ENCODE peak calls at places on chromosomes 6 and 20, in eight cellular contexts. B is esophagus squamous epithelium, L is heart left ventricle, E is lower leg skin, Q is transverse colon, F is ovary, T is right lobe of liver, M is spleen. I is an unnamed sample.

GRCh38 chr20:58251979-58252591 is 23.6 kb upstream of the ANKRD60 start:
- DNase-seq in B (no peak), L (no peak), E (no peak), Q (no peak), F (no peak), T (no peak), M (no peak), I (peak)

GRCh38 chr6:114740547-114740946 is 397.7 kb upstream of the HS3ST5 start:
- DNase-seq in B (no peak), L (no peak), E (no peak), Q (no peak), F (no peak), T (no peak), M (no peak), I (no peak)

GRCh38 chr6:140850438-140850837 is 1282.3 kb upstream of the GJE1 start:
- DNase-seq in B (no peak), L (no peak), E (no peak), Q (no peak), F (no peak), T (no peak), M (no peak), I (no peak)

GRCh38 chr6:108798672-108799355 is 49.4 kb upstream of the ARMC2 start:
- DNase-seq in B (no peak), L (peak), E (no peak), Q (peak), F (no peak), T (peak), M (peak), I (no peak)

GRCh38 chr20:5156670-5157448 is 30.1 kb downstream of the CDS2 start:
- DNase-seq in B (no peak), L (no peak), E (no peak), Q (no peak), F (no peak), T (no peak), M (no peak), I (peak)

GRCh38 chr6:73339340-73339739 is 14.7 kb downstream of the DPPA5 start:
- DNase-seq in B (no peak), L (no peak), E (peak), Q (no peak), F (no peak), T (no peak), M (no peak), I (peak)

GRCh38 chr20:63027425-63028389 is 20.9 kb upstream of the BHLHE23 start:
- DNase-seq in B (no peak), L (peak), E (no peak), Q (no peak), F (no peak), T (no peak), M (peak), I (peak)

GRCh38 chr6:127022297-127022696 is 96.2 kb upstream of the RSPO3 start:
- DNase-seq in B (no peak), L (peak), E (peak), Q (peak), F (no peak), T (no peak), M (no peak), I (no peak)

GRCh38 chr6:28264834-28265401 is 2.0 kb upstream of the ZSCAN26 start:
- DNase-seq in B (no peak), L (no peak), E (no peak), Q (no peak), F (no peak), T (no peak), M (no peak), I (no peak)

GRCh38 chr6:155174576-155175174 is 89.1 kb upstream of the CLDN20 start:
- DNase-seq in B (no peak), L (no peak), E (no peak), Q (peak), F (no peak), T (peak), M (no peak), I (no peak)

GRCh38 chr20:17518339-17519052 is 12.7 kb downstream of the BFSP1 start:
- DNase-seq in B (no peak), L (no peak), E (peak), Q (no peak), F (peak), T (no peak), M (no peak), I (peak)

GRCh38 chr20:62804632-62805364 is at the start of gene OGFR:
- DNase-seq in B (no peak), L (peak), E (peak), Q (peak), F (peak), T (peak), M (peak), I (no peak)

GRCh38 chr20:63321148-63321831 is 28.3 kb downstream of the COL20A1 start:
- DNase-seq in B (no peak), L (peak), E (peak), Q (no peak), F (peak), T (no peak), M (peak), I (peak)

GRCh38 chr6:111806561-111807497 is 66.4 kb downstream of the FYN start:
- DNase-seq in B (no peak), L (no peak), E (no peak), Q (no peak), F (no peak), T (no peak), M (no peak), I (no peak)

GRCh38 chr6:150898390-150899170 is 33.1 kb downstream of the MTHFD1L start:
- DNase-seq in B (no peak), L (no peak), E (peak), Q (no peak), F (no peak), T (no peak), M (no peak), I (no peak)

GRCh38 chr6:153090241-153090930 is 40.7 kb downstream of the RGS17 start:
- DNase-seq in B (no peak), L (no peak), E (no peak), Q (no peak), F (no peak), T (no peak), M (no peak), I (no peak)

GRCh38 chr20:23782366-23782983 is 31.7 kb upstream of the CST1 start:
- DNase-seq in B (no peak), L (no peak), E (no peak), Q (no peak), F (no peak), T (no peak), M (no peak), I (peak)

GRCh38 chr6:118207947-118208346 is 300.9 kb downstream of the SLC35F1 start:
- DNase-seq in B (no peak), L (no peak), E (no peak), Q (no peak), F (no peak), T (no peak), M (no peak), I (no peak)

GRCh38 chr20:64242003-64242796 is 13.3 kb upstream of the PCMTD2 start:
- DNase-seq in B (no peak), L (peak), E (no peak), Q (no peak), F (no peak), T (peak), M (peak), I (no peak)

GRCh38 chr6:5412663-5413062 is 151.3 kb downstream of the FARS2 start:
- DNase-seq in B (no peak), L (no peak), E (no peak), Q (no peak), F (no peak), T (no peak), M (no peak), I (no peak)

GRCh38 chr20:61125536-61126180 is 126.4 kb upstream of the CDH4 start:
- DNase-seq in B (no peak), L (no peak), E (peak), Q (no peak), F (no peak), T (no peak), M (no peak), I (no peak)

GRCh38 chr20:432677-433299 is 24.7 kb downstream of the RBCK1 start:
- DNase-seq in B (no peak), L (no peak), E (peak), Q (no peak), F (no peak), T (no peak), M (no peak), I (no peak)

GRCh38 chr20:43963233-43963632 is 48.6 kb downstream of the TOX2 start:
- DNase-seq in B (no peak), L (no peak), E (peak), Q (no peak), F (no peak), T (peak), M (no peak), I (no peak)

GRCh38 chr6:11473008-11473740 is 64.4 kb upstream of the TMEM170B start:
- DNase-seq in B (no peak), L (no peak), E (no peak), Q (no peak), F (no peak), T (no peak), M (no peak), I (no peak)

GRCh38 chr6:40348591-40348990 is 238.6 kb downstream of the LRFN2 start:
- DNase-seq in B (no peak), L (no peak), E (peak), Q (no peak), F (no peak), T (no peak), M (no peak), I (no peak)

GRCh38 chr6:20542927-20543602 is 8.8 kb downstream of the CDKAL1 start:
- DNase-seq in B (no peak), L (no peak), E (no peak), Q (no peak), F (no peak), T (no peak), M (no peak), I (no peak)

GRCh38 chr20:38747495-38748096 is 664 bp upstream of the ACTR5 start:
- DNase-seq in B (no peak), L (no peak), E (peak), Q (no peak), F (peak), T (no peak), M (no peak), I (no peak)

GRCh38 chr6:29564875-29565274 is 5.3 kb upstream of the UBD start:
- DNase-seq in B (no peak), L (no peak), E (no peak), Q (no peak), F (no peak), T (no peak), M (no peak), I (no peak)

GRCh38 chr6:139520321-139520768 is 145.9 kb upstream of the CITED2 start:
- DNase-seq in B (no peak), L (no peak), E (no peak), Q (no peak), F (no peak), T (no peak), M (no peak), I (no peak)

GRCh38 chr6:19303381-19303780 is 533.8 kb upstream of the ID4 start:
- DNase-seq in B (no peak), L (no peak), E (no peak), Q (no peak), F (no peak), T (no peak), M (no peak), I (no peak)

GRCh38 chr6:144768676-144769599 is 483.8 kb downstream of the UTRN start:
- DNase-seq in B (no peak), L (no peak), E (no peak), Q (no peak), F (no peak), T (no peak), M (no peak), I (no peak)

GRCh38 chr20:45463113-45463512 is 6.4 kb upstream of the WFDC2 start:
- DNase-seq in B (no peak), L (no peak), E (no peak), Q (no peak), F (no peak), T (no peak), M (no peak), I (no peak)

GRCh38 chr6:51554029-51554428 is 533.4 kb downstream of the PKHD1 start:
- DNase-seq in B (no peak), L (no peak), E (no peak), Q (no peak), F (no peak), T (no peak), M (no peak), I (no peak)

GRCh38 chr6:27814665-27815424 is 97.4 kb downstream of the OR2B2 start:
- DNase-seq in B (no peak), L (no peak), E (peak), Q (peak), F (peak), T (no peak), M (peak), I (no peak)

GRCh38 chr6:35300848-35301247 is 3.2 kb downstream of the DEF6 start:
- DNase-seq in B (no peak), L (no peak), E (no peak), Q (no peak), F (no peak), T (no peak), M (peak), I (no peak)

GRCh38 chr6:158642097-158642601 is 2.4 kb downstream of the DYNLT1 start:
- DNase-seq in B (no peak), L (no peak), E (peak), Q (no peak), F (no peak), T (peak), M (no peak), I (peak)
- TF ChIP-seq POLR2A in B (no peak), L (no peak), E (no peak), Q (no peak), F (no peak), T (no peak), M (no peak), I (no peak)

GRCh38 chr6:167761794-167762258 is 64.9 kb upstream of the AFDN start:
- DNase-seq in B (no peak), L (no peak), E (peak), Q (no peak), F (no peak), T (no peak), M (peak), I (no peak)

GRCh38 chr6:167759912-167760311 is 66.8 kb upstream of the AFDN start:
- DNase-seq in B (no peak), L (no peak), E (no peak), Q (no peak), F (no peak), T (no peak), M (peak), I (no peak)

GRCh38 chr6:167762259-167762962 is 64.3 kb upstream of the AFDN start:
- DNase-seq in B (no peak), L (no peak), E (peak), Q (no peak), F (no peak), T (peak), M (no peak), I (no peak)

GRCh38 chr6:167759206-167759605 is 67.5 kb upstream of the AFDN start:
- DNase-seq in B (no peak), L (no peak), E (no peak), Q (no peak), F (no peak), T (no peak), M (peak), I (no peak)

DNA sequence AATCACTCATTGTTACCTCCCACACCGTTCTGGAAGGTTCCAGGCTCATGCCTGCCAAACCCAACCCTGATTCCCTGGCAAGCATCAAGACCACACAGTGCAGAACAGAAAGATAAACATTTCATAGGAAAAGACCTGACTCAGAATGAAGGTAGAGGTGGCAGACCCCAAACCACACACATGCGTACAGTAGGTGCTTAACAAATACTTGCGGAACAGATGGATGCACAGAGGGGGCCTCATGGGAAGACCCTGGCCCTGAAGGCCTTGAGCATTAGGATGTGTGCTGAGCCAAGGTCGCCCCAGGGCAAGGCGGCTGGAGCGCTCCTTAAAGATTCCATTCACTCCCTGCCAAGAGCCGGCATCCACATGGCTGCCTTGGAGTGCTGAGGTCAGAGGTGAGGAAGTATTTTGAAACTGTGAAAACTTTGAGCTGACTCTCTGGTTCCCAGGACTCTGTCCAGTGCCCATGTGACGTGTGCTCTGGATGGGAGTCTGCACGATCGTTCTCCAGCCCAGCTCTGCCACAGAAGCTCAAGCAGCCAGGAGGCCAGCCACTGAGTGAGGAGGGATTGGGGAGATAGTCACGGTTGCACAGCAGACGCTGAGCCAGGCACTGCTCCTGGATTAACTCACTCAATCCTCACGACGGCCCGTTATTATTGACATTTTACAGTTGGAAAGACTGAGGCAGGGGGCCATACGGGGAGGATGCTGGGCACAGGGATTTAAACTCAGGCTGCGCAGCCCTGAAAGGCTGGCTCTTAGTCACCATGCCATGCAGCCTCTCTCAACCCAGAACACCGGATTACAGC is 65.5 kb upstream of the AFDN start:
- DNase-seq in B (no peak), L (no peak), E (no peak), Q (no peak), F (peak), T (peak), M (peak), I (no peak)
- TF ChIP-seq POLR2A in B (no peak), L (no peak), E (no peak), Q (no peak), F (no peak), T (peak), M (no peak), I (no peak)

DNA sequence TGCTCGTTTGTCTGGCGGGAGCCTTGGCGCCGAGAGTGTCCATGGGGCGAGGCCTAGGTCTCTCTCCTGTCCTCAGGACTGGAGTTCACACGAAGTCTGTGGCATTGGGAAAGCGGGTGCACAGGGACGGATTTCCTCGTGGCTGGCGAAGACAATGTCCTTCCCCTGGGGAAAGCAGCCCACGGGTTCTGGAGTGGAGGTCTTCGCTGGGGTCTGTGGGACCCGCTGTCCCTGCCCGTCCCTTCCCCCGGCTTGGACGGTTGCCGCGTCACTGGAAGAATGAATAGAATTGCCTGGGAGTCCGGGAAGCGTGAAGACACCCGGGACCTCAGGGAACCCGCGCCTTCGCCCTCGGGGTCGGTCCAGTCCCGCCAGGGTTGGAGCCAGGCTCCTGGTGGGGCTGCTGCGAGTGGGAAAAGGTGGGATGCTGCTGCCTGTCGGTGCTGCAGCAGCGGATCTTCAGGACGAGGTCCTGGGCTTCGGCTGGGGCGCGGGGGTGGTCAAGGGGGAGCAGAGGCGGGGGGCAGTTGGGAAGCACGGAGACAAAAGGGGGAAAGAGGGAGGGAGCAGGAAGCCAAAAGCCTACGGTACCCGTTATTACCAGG is 441.8 kb upstream of the DEFB115 start:
- DNase-seq in B (no peak), L (no peak), E (no peak), Q (no peak), F (no peak), T (no peak), M (peak), I (no peak)
- TF ChIP-seq POLR2A in B (no peak), L (no peak), E (no peak), Q (no peak), F (no peak), T (no peak), M (no peak), I (no peak)

GRCh38 chr6:33410050-33410710 is 634 bp upstream of the PHF1 start:
- DNase-seq in B (peak), L (peak), E (peak), Q (peak), F (peak), T (peak), M (peak), I (peak)
- TF ChIP-seq POLR2A in B (peak), L (peak), E (peak), Q (peak), F (peak), T (peak), M (peak), I (peak)

GRCh38 chr6:83086751-83087150 is 19.3 kb downstream of the DOP1A start:
- DNase-seq in B (no peak), L (no peak), E (no peak), Q (no peak), F (no peak), T (no peak), M (no peak), I (no peak)
- TF ChIP-seq POLR2A in B (no peak), L (no peak), E (no peak), Q (no peak), F (no peak), T (no peak), M (no peak), I (no peak)